ENCODE peak calls at places on chromosomes 12 and 14, in five cellular contexts. W is Panc1, D is IMR-90, Y is tibial artery, J is small intestine. L is an unnamed sample. For H3K9me3 and H3K4me1, the result is how much of the 10 kb centered on the place peaks cover.

GRCh38 chr12:106527356-106527755 is 55.4 kb upstream of the RFX4 start:
- DNase-seq in Y (no peak), W (no peak), D (peak), J (no peak), L (no peak)

GRCh38 chr12:130169256-130169655 is 7.0 kb downstream of the FZD10 start:
- DNase-seq in W (no peak), D (no peak), Y (no peak), J (no peak), L (no peak)

GRCh38 chr14:67251573-67252226 is 10.5 kb downstream of the PALS1 start:
- DNase-seq in D (peak), Y (no peak), W (no peak), J (no peak), L (no peak)

GRCh38 chr14:92447416-92448197 is 66.0 kb upstream of the RIN3 start:
- DNase-seq in Y (no peak), D (no peak), W (no peak), J (no peak), L (no peak)

GRCh38 chr12:9509464-9510166 is 98.1 kb downstream of the KLRB1 start:
- DNase-seq in D (peak), Y (no peak), W (no peak), J (no peak), L (no peak)

GRCh38 chr12:51809193-51809592 is 39.3 kb downstream of the FIGNL2 start:
- DNase-seq in D (no peak), J (no peak), Y (no peak), W (no peak), L (no peak)

GRCh38 chr14:103862393-103862782 is 15.0 kb upstream of the PPP1R13B start:
- DNase-seq in Y (no peak), D (no peak), J (peak), W (no peak), L (no peak)

GRCh38 chr14:52902971-52903385 is 47.9 kb downstream of the FERMT2 start:
- DNase-seq in W (no peak), Y (no peak), D (peak), J (no peak), L (no peak)

GRCh38 chr12:127051139-127051538 is 1215.8 kb upstream of the TMEM132C start:
- DNase-seq in J (no peak), D (no peak), W (no peak), Y (no peak), L (no peak)

GRCh38 chr12:108312885-108313203 is 26.3 kb downstream of the CMKLR1 start:
- DNase-seq in Y (peak), J (no peak), W (no peak), D (no peak), L (peak)

GRCh38 chr12:40691913-40692616 is at the start of gene CNTN1:
- DNase-seq in Y (peak), J (peak), W (no peak), D (peak), L (peak)

GRCh38 chr14:88551094-88551870 is 3.5 kb downstream of the PTPN21 start:
- DNase-seq in D (peak), W (no peak), J (peak), Y (peak), L (peak)

GRCh38 chr14:56659964-56660551 is 80.5 kb downstream of the TMEM260 start:
- DNase-seq in W (peak), D (peak), J (peak), Y (no peak), L (no peak)

GRCh38 chr12:96416033-96416790 is 16.0 kb upstream of the CDK17 start:
- DNase-seq in D (peak), Y (no peak), J (no peak), W (no peak), L (no peak)

GRCh38 chr14:85296466-85297210 is 233.3 kb upstream of the FLRT2 start:
- DNase-seq in D (peak), Y (no peak), J (no peak), W (no peak), L (no peak)

GRCh38 chr12:99611590-99611989 is 36.0 kb upstream of the GARIN6 start:
- DNase-seq in Y (no peak), D (no peak), J (no peak), W (no peak), L (no peak)

GRCh38 chr14:65335548-65335947 is 77.0 kb upstream of the FUT8 start:
- DNase-seq in Y (no peak), D (no peak), J (peak), W (no peak), L (no peak)

GRCh38 chr12:20455001-20455706 is 86.8 kb downstream of the PDE3A start:
- DNase-seq in D (no peak), W (no peak), J (no peak), Y (no peak), L (no peak)

GRCh38 chr14:54864526-54864925 is 38.1 kb downstream of the GCH1 start:
- DNase-seq in W (no peak), D (no peak), J (no peak), Y (no peak), L (no peak)

GRCh38 chr12:46212108-46212982 is 56.5 kb downstream of the SLC38A1 start:
- DNase-seq in J (no peak), W (no peak), Y (no peak), D (no peak), L (no peak)

GRCh38 chr12:106493531-106493930 is 89.3 kb upstream of the RFX4 start:
- DNase-seq in Y (no peak), D (no peak), W (no peak), J (peak), L (no peak)

GRCh38 chr12:85725991-85726390 is 110.2 kb downstream of the RASSF9 start:
- DNase-seq in W (no peak), D (no peak), Y (no peak), J (no peak), L (no peak)

GRCh38 chr12:62640910-62641448 is 174.4 kb downstream of the MON2 start:
- DNase-seq in J (no peak), D (peak), Y (no peak), W (no peak), L (no peak)

GRCh38 chr12:76719171-76719631 is 44.7 kb upstream of the ZDHHC17 start:
- DNase-seq in Y (no peak), W (no peak), J (no peak), D (peak), L (no peak)

GRCh38 chr14:102421366-102422057 is 58.8 kb downstream of the TECPR2 start:
- DNase-seq in W (no peak), J (no peak), Y (no peak), D (no peak), L (no peak)

GRCh38 chr12:114767081-114767480 is 83.1 kb upstream of the TBX3 start:
- DNase-seq in D (no peak), W (no peak), Y (no peak), J (no peak), L (no peak)

GRCh38 chr12:60174914-60175313 is 579.1 kb downstream of the SLC16A7 start:
- DNase-seq in J (no peak), D (peak), Y (no peak), W (no peak), L (no peak)

GRCh38 chr14:38042356-38042755 is 165.3 kb upstream of the SSTR1 start:
- DNase-seq in J (no peak), D (peak), W (no peak), Y (no peak), L (no peak)

GRCh38 chr14:50008562-50009355 is 107.6 kb downstream of the VCPKMT start:
- DNase-seq in Y (no peak), W (no peak), J (no peak), D (peak), L (no peak)

GRCh38 chr14:23071244-23071974 is 14.1 kb upstream of the CDH24 start:
- DNase-seq in Y (peak), W (no peak), D (peak), J (peak), L (peak)

GRCh38 chr14:80663541-80663940 is 278.0 kb downstream of the CEP128 start:
- DNase-seq in D (no peak), J (no peak), Y (no peak), W (no peak), L (no peak)

GRCh38 chr14:92688434-92689375 is 59.7 kb downstream of the LGMN start:
- DNase-seq in J (peak), Y (no peak), D (no peak), W (no peak), L (no peak)

GRCh38 chr12:53065975-53066593 is 13.1 kb downstream of the SPRYD3 start:
- DNase-seq in W (no peak), J (peak), D (peak), Y (peak), L (peak)

GRCh38 chr14:100568164-100568997 is 18.8 kb downstream of the BEGAIN start:
- DNase-seq in D (no peak), W (no peak), Y (no peak), J (no peak), L (no peak)
- H3K4me3 ChIP-seq in D (peak), W (peak), Y (peak), J (peak), L (peak)

GRCh38 chr12:133231001-133231400 is 4.7 kb downstream of the ANHX start:
- DNase-seq in W (no peak), D (no peak), J (no peak), Y (no peak), L (no peak)

GRCh38 chr12:133225527-133225926 is 10.2 kb downstream of the ANHX start:
- DNase-seq in Y (no peak), J (no peak), W (no peak), D (no peak), L (no peak)

GRCh38 chr12:133222211-133222610 is 13.5 kb downstream of the ANHX start:
- DNase-seq in J (no peak), W (no peak), Y (no peak), D (no peak), L (no peak)

GRCh38 chr12:133227281-133227852 is 8.3 kb downstream of the ANHX start:
- DNase-seq in D (no peak), W (no peak), Y (no peak), J (no peak), L (no peak)

DNA sequence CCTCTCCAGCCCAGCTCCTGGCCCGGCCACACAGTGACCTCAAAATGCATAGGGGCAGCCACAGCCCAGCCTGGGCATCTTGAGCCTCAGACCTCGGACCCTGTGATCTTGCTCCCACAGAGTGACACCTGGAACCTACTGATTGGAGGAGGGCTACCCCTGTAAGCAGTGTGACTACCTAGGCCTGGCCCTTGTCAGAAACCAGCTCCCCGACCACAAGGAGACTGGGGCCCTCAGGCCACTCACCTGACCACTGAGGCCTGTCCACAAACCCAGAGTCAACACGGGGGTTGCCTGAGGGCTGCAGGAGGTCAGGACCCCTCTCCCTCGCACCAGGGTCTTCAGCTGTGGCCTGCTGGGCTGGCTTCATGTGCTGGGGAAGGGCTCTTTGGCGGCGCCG is 9.0 kb downstream of the ANHX start:
- DNase-seq in D (no peak), J (no peak), W (no peak), Y (no peak), L (no peak)
- H3K9me3 ChIP-seq in D (half or more), J (under half), W (under half), Y (under half), L (under half)

DNA sequence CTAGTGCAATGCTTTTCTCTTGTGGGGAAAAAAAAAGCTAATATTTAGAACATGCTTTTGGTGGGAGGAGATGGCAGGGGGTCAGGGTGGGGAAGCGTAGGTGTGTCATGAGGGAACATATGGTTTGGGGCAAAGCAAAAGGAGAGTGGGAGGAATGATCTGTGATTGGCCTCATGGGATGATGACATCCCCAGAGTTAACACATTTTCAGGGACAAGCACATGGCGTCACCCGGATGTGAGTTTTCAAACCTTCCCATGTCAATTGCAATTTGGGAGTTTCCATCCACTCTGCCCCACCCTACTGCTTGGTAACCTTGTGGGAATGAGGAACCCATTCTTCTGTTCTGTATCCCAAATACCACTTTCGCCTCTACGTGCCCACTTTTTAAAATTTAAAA is 164.2 kb downstream of the SSPN start:
- DNase-seq in W (no peak), D (no peak), J (no peak), Y (no peak), L (no peak)
- H3K4me1 ChIP-seq in W (under half), D (under half), J (under half), Y (under half), L (under half)

DNA sequence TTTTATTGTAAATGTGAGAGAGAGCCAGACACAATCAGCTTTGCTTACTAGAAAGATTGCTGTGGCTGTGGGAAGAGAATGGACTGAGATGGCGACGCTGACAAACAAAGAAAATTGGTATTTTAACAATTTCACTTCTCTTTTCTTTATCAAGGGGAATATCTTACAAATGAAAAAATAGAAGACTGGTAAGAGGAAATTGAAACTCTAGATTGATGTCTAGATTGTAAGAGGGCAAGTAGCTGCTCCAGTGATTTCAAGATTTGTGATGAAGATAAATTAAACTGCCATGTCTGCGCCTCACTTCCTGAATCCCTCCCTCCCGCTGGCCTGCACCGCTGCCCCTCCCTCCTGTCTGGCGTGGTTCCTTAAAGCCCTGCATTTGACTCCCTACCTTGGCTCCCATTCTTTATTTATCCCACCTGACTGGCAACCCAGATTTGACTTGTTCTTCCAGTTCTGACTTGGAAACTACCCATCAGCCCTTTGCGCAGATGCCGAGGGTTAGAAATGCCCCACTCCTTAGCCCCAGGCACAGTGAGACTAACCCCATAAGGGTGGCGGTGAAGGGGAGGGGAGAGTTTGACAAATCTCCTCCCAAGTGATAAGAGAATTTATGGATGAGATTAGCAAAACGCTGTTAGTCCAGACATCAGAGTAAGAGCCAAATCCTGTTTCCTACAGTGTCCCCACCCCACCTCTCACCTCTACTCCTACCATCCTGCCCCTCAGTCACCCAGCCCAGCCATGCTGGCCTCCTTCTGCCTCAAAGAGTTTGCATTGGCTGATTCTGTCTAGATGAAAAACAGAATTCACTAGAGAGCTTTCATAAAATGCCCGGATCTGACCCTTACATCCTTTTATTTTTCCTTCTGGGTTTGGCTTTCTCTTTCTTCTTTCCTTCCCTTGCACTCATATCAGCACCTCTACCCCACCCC is 125.3 kb upstream of the ATF7IP start:
- DNase-seq in D (no peak), Y (peak), W (no peak), J (no peak), L (no peak)
- H3K4me3 ChIP-seq in D (no peak), Y (peak), W (peak), J (no peak), L (peak)

GRCh38 chr14:72756967-72757366 is 136.9 kb downstream of the DPF3 start:
- DNase-seq in Y (no peak), D (no peak), J (no peak), W (no peak), L (no peak)

GRCh38 chr14:72755766-72756165 is 138.1 kb downstream of the DPF3 start:
- DNase-seq in D (peak), W (no peak), J (no peak), Y (no peak), L (no peak)

GRCh38 chr14:72758993-72759392 is 134.9 kb downstream of the DPF3 start:
- DNase-seq in J (no peak), W (no peak), Y (no peak), D (no peak), L (no peak)

GRCh38 chr14:72758420-72758819 is 135.5 kb downstream of the DPF3 start:
- DNase-seq in Y (no peak), J (no peak), D (no peak), W (no peak), L (no peak)

GRCh38 chr14:72759670-72760069 is 134.2 kb downstream of the DPF3 start:
- DNase-seq in J (no peak), Y (no peak), W (no peak), D (no peak), L (no peak)
- H3K9me3 ChIP-seq in J (under half), Y (under half), W (under half), D (under half), L (under half)

DNA sequence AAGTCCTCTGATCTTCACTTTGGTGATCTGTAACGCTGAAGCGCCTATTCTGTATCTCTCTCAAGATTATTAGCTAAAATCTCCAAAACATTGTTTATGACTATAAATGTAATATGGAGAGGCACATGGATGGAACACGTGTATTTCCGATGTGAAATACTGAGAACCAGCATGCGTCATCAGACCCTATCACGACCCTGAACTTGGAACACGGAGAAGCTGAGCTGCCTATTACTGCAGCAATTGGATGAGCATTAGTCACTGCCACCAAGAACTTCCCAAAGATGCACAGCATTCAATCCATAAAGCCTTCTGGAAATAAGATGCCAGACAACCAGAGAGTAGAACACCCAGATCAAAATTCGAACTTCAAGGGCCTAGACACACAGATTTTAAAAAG is 61.9 kb downstream of the PRKAB1 start:
- DNase-seq in W (no peak), D (no peak), J (no peak), Y (no peak), L (no peak)
- H3K4me1 ChIP-seq in W (under half), D (under half), J (under half), Y (under half), L (under half)

GRCh38 chr12:101839324-101840283 is 8.8 kb upstream of the GNPTAB start:
- DNase-seq in J (peak), W (peak), Y (peak), D (peak), L (peak)

GRCh38 chr12:101838628-101839323 is 8.0 kb upstream of the GNPTAB start:
- DNase-seq in J (peak), D (no peak), Y (no peak), W (no peak), L (no peak)

GRCh38 chr12:101845312-101845711 is 14.6 kb upstream of the GNPTAB start:
- DNase-seq in Y (no peak), D (peak), W (no peak), J (no peak), L (no peak)

GRCh38 chr12:101841069-101841468 is 10.3 kb upstream of the GNPTAB start:
- DNase-seq in J (no peak), D (no peak), Y (no peak), W (no peak), L (no peak)
- H3K4me3 ChIP-seq in J (no peak), D (no peak), Y (no peak), W (no peak), L (no peak)

DNA sequence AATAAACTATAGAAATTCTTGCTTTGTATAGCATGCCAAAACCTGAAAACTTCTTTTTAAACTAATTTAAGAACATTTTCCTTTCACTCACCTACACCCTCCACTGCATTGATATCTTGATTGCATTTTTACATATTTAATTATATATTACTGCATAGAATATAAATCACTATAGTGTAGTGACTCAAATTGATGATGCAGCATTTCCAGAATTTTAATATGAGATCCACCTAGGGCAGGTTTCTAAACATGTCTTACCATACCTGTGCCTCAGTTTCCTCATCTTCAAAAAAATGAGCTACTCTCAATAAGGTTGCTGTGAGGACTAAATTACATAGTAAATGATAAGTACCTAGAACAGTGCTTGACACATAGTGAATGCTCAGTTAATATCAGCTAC is 881.5 kb downstream of the RPS29 start:
- DNase-seq in W (no peak), Y (no peak), J (no peak), D (no peak), L (no peak)
- H3K9me3 ChIP-seq in W (under half), Y (under half), J (under half), D (under half), L (under half)

GRCh38 chr12:6178981-6179761 is 21.0 kb upstream of the CD9 start:
- DNase-seq in Y (no peak), W (no peak), D (peak), J (no peak), L (no peak)
- H3K4me1 ChIP-seq in Y (half or more), W (under half), D (under half), J (under half), L (under half)

GRCh38 chr14:32940711-32941667 is 2.3 kb downstream of the NPAS3 start:
- DNase-seq in Y (no peak), J (no peak), W (no peak), D (no peak), L (no peak)
- H3K4me3 ChIP-seq in Y (no peak), J (no peak), W (no peak), D (no peak), L (peak)